ENCODE peak calls at places on chromosomes 13 and 19, in eight cellular contexts. One of them, this sample, is unnamed. For H3K27me3 and H3K4me1, the result is how much of the 10 kb centered on the place peaks cover.

GRCh38 chr13:87821512-87821911 is 150.3 kb downstream of the SLITRK5 start:
- DNase-seq in tibial nerve: no peak
- DNase-seq in lung: no peak
- DNase-seq in Peyer's patch: no peak
- DNase-seq in CD8-positive, alpha-beta T cell: no peak
- DNase-seq in endodermal cell: no peak
- DNase-seq in uterus: no peak
- DNase-seq in heart right ventricle: no peak
- DNase-seq in this sample: no peak

GRCh38 chr13:30364876-30365275 is 57.4 kb upstream of the UBE2L5 start:
- DNase-seq in uterus: no peak
- DNase-seq in endodermal cell: no peak
- DNase-seq in heart right ventricle: no peak
- DNase-seq in tibial nerve: no peak
- DNase-seq in CD8-positive, alpha-beta T cell: no peak
- DNase-seq in Peyer's patch: no peak
- DNase-seq in lung: no peak
- DNase-seq in this sample: no peak

GRCh38 chr19:1223018-1223855 is 14.6 kb downstream of the CBARP start:
- DNase-seq in heart right ventricle: no peak
- DNase-seq in uterus: no peak
- DNase-seq in CD8-positive, alpha-beta T cell: no peak
- DNase-seq in Peyer's patch: no peak
- DNase-seq in lung: no peak
- DNase-seq in endodermal cell: peak
- DNase-seq in tibial nerve: no peak
- DNase-seq in this sample: no peak

GRCh38 chr19:45769821-45770191 is 754 bp upstream of the SIX5 start:
- DNase-seq in Peyer's patch: no peak
- DNase-seq in lung: no peak
- DNase-seq in endodermal cell: no peak
- DNase-seq in uterus: peak
- DNase-seq in CD8-positive, alpha-beta T cell: no peak
- DNase-seq in heart right ventricle: peak
- DNase-seq in tibial nerve: peak
- DNase-seq in this sample: no peak

GRCh38 chr19:29812080-29812880 is 489 bp downstream of the CCNE1 start:
- DNase-seq in Peyer's patch: peak
- DNase-seq in uterus: no peak
- DNase-seq in endodermal cell: peak
- DNase-seq in tibial nerve: no peak
- DNase-seq in lung: no peak
- DNase-seq in heart right ventricle: peak
- DNase-seq in CD8-positive, alpha-beta T cell: no peak
- DNase-seq in this sample: peak

GRCh38 chr19:54667217-54667616 is 4.4 kb downstream of the LILRB4 start:
- DNase-seq in lung: no peak
- DNase-seq in endodermal cell: no peak
- DNase-seq in CD8-positive, alpha-beta T cell: no peak
- DNase-seq in uterus: no peak
- DNase-seq in tibial nerve: no peak
- DNase-seq in heart right ventricle: no peak
- DNase-seq in Peyer's patch: no peak
- DNase-seq in this sample: no peak

GRCh38 chr19:46426506-46427162 is 2.1 kb downstream of the PNMA8C start:
- DNase-seq in CD8-positive, alpha-beta T cell: no peak
- DNase-seq in Peyer's patch: no peak
- DNase-seq in endodermal cell: peak
- DNase-seq in uterus: peak
- DNase-seq in lung: peak
- DNase-seq in tibial nerve: peak
- DNase-seq in heart right ventricle: peak
- DNase-seq in this sample: peak

GRCh38 chr13:67238277-67238859 is 8.2 kb upstream of the PCDH9 start:
- DNase-seq in uterus: no peak
- DNase-seq in tibial nerve: no peak
- DNase-seq in heart right ventricle: no peak
- DNase-seq in Peyer's patch: no peak
- DNase-seq in lung: no peak
- DNase-seq in CD8-positive, alpha-beta T cell: no peak
- DNase-seq in endodermal cell: no peak
- DNase-seq in this sample: no peak

GRCh38 chr13:76331948-76332712 is 554.1 kb downstream of the KCTD12 start:
- DNase-seq in heart right ventricle: no peak
- DNase-seq in uterus: no peak
- DNase-seq in tibial nerve: no peak
- DNase-seq in endodermal cell: no peak
- DNase-seq in lung: no peak
- DNase-seq in CD8-positive, alpha-beta T cell: no peak
- DNase-seq in Peyer's patch: no peak
- DNase-seq in this sample: no peak

GRCh38 chr19:38120471-38121030 is 103.5 kb downstream of the DPF1 start:
- DNase-seq in tibial nerve: no peak
- DNase-seq in CD8-positive, alpha-beta T cell: no peak
- DNase-seq in uterus: no peak
- DNase-seq in heart right ventricle: no peak
- DNase-seq in lung: no peak
- DNase-seq in endodermal cell: no peak
- DNase-seq in Peyer's patch: no peak
- DNase-seq in this sample: no peak

GRCh38 chr13:110813646-110814624 is 100.4 kb downstream of the ING1 start:
- DNase-seq in lung: no peak
- DNase-seq in heart right ventricle: no peak
- DNase-seq in uterus: no peak
- DNase-seq in CD8-positive, alpha-beta T cell: no peak
- DNase-seq in Peyer's patch: no peak
- DNase-seq in tibial nerve: no peak
- DNase-seq in endodermal cell: no peak
- DNase-seq in this sample: no peak

GRCh38 chr13:23876265-23876664 is 12.9 kb downstream of the MIPEP start:
- DNase-seq in Peyer's patch: no peak
- DNase-seq in tibial nerve: no peak
- DNase-seq in uterus: no peak
- DNase-seq in lung: no peak
- DNase-seq in heart right ventricle: no peak
- DNase-seq in CD8-positive, alpha-beta T cell: no peak
- DNase-seq in endodermal cell: no peak
- DNase-seq in this sample: no peak

GRCh38 chr19:14198384-14199376 is 7.3 kb downstream of the ADGRL1 start:
- DNase-seq in lung: no peak
- DNase-seq in heart right ventricle: no peak
- DNase-seq in tibial nerve: no peak
- DNase-seq in CD8-positive, alpha-beta T cell: no peak
- DNase-seq in Peyer's patch: no peak
- DNase-seq in uterus: no peak
- DNase-seq in endodermal cell: peak
- DNase-seq in this sample: no peak

GRCh38 chr19:17560205-17560595 is 4.8 kb downstream of the COLGALT1 start:
- DNase-seq in uterus: peak
- DNase-seq in endodermal cell: no peak
- DNase-seq in heart right ventricle: no peak
- DNase-seq in CD8-positive, alpha-beta T cell: no peak
- DNase-seq in Peyer's patch: no peak
- DNase-seq in lung: peak
- DNase-seq in tibial nerve: no peak
- DNase-seq in this sample: no peak

GRCh38 chr13:59425211-59425721 is 738.5 kb downstream of the DIAPH3 start:
- DNase-seq in heart right ventricle: no peak
- DNase-seq in tibial nerve: no peak
- DNase-seq in CD8-positive, alpha-beta T cell: no peak
- DNase-seq in lung: no peak
- DNase-seq in uterus: no peak
- DNase-seq in Peyer's patch: no peak
- DNase-seq in endodermal cell: no peak
- DNase-seq in this sample: no peak

GRCh38 chr13:112679932-112680677 is 9.7 kb upstream of the ATP11A start:
- DNase-seq in uterus: no peak
- DNase-seq in CD8-positive, alpha-beta T cell: no peak
- DNase-seq in Peyer's patch: no peak
- DNase-seq in heart right ventricle: no peak
- DNase-seq in tibial nerve: no peak
- DNase-seq in lung: no peak
- DNase-seq in endodermal cell: peak
- DNase-seq in this sample: no peak

GRCh38 chr19:38869160-38869835 is 8.8 kb downstream of the RINL start:
- DNase-seq in Peyer's patch: no peak
- DNase-seq in endodermal cell: no peak
- DNase-seq in lung: no peak
- DNase-seq in heart right ventricle: peak
- DNase-seq in CD8-positive, alpha-beta T cell: no peak
- DNase-seq in uterus: no peak
- DNase-seq in tibial nerve: no peak
- DNase-seq in this sample: no peak

GRCh38 chr19:10887616-10888367 is 16.4 kb downstream of the CARM1 start:
- DNase-seq in CD8-positive, alpha-beta T cell: no peak
- DNase-seq in heart right ventricle: no peak
- DNase-seq in Peyer's patch: no peak
- DNase-seq in endodermal cell: peak
- DNase-seq in uterus: no peak
- DNase-seq in lung: no peak
- DNase-seq in tibial nerve: no peak
- DNase-seq in this sample: no peak

GRCh38 chr13:111389621-111390521 is 69.4 kb downstream of the TEX29 start:
- DNase-seq in uterus: no peak
- DNase-seq in endodermal cell: peak
- DNase-seq in CD8-positive, alpha-beta T cell: no peak
- DNase-seq in heart right ventricle: no peak
- DNase-seq in tibial nerve: no peak
- DNase-seq in lung: no peak
- DNase-seq in Peyer's patch: no peak
- DNase-seq in this sample: no peak

GRCh38 chr13:98420560-98421175 is 156.2 kb downstream of the STK24 start:
- DNase-seq in heart right ventricle: no peak
- DNase-seq in tibial nerve: no peak
- DNase-seq in lung: no peak
- DNase-seq in CD8-positive, alpha-beta T cell: no peak
- DNase-seq in endodermal cell: no peak
- DNase-seq in uterus: no peak
- DNase-seq in Peyer's patch: no peak
- DNase-seq in this sample: no peak

GRCh38 chr13:98419786-98420559 is 156.9 kb downstream of the STK24 start:
- DNase-seq in Peyer's patch: no peak
- DNase-seq in lung: peak
- DNase-seq in uterus: no peak
- DNase-seq in CD8-positive, alpha-beta T cell: no peak
- DNase-seq in heart right ventricle: no peak
- DNase-seq in endodermal cell: no peak
- DNase-seq in tibial nerve: no peak
- DNase-seq in this sample: no peak

GRCh38 chr13:98422046-98422445 is 154.9 kb downstream of the STK24 start:
- DNase-seq in uterus: no peak
- DNase-seq in lung: no peak
- DNase-seq in endodermal cell: no peak
- DNase-seq in Peyer's patch: no peak
- DNase-seq in CD8-positive, alpha-beta T cell: no peak
- DNase-seq in tibial nerve: no peak
- DNase-seq in heart right ventricle: no peak
- DNase-seq in this sample: no peak

GRCh38 chr13:98427331-98427995 is 149.4 kb downstream of the STK24 start:
- DNase-seq in uterus: no peak
- DNase-seq in endodermal cell: no peak
- DNase-seq in tibial nerve: no peak
- DNase-seq in heart right ventricle: no peak
- DNase-seq in lung: no peak
- DNase-seq in CD8-positive, alpha-beta T cell: no peak
- DNase-seq in Peyer's patch: no peak
- DNase-seq in this sample: no peak

GRCh38 chr13:98423417-98423816 is 153.5 kb downstream of the STK24 start:
- DNase-seq in Peyer's patch: no peak
- DNase-seq in lung: no peak
- DNase-seq in tibial nerve: no peak
- DNase-seq in uterus: no peak
- DNase-seq in heart right ventricle: no peak
- DNase-seq in endodermal cell: no peak
- DNase-seq in CD8-positive, alpha-beta T cell: no peak
- DNase-seq in this sample: no peak
- H3K27me3 ChIP-seq in Peyer's patch: under half
- H3K27me3 ChIP-seq in lung: under half
- H3K27me3 ChIP-seq in tibial nerve: under half
- H3K27me3 ChIP-seq in uterus: under half
- H3K27me3 ChIP-seq in heart right ventricle: under half
- H3K27me3 ChIP-seq in endodermal cell: under half
- H3K27me3 ChIP-seq in CD8-positive, alpha-beta T cell: under half
- H3K27me3 ChIP-seq in this sample: under half

GRCh38 chr13:40377783-40378182 is 288.7 kb downstream of the FOXO1 start:
- DNase-seq in Peyer's patch: no peak
- DNase-seq in CD8-positive, alpha-beta T cell: no peak
- DNase-seq in lung: no peak
- DNase-seq in uterus: no peak
- DNase-seq in tibial nerve: no peak
- DNase-seq in heart right ventricle: no peak
- DNase-seq in endodermal cell: no peak
- DNase-seq in this sample: no peak

GRCh38 chr13:40379794-40380608 is 286.4 kb downstream of the FOXO1 start:
- DNase-seq in uterus: no peak
- DNase-seq in CD8-positive, alpha-beta T cell: no peak
- DNase-seq in lung: no peak
- DNase-seq in Peyer's patch: no peak
- DNase-seq in tibial nerve: no peak
- DNase-seq in heart right ventricle: no peak
- DNase-seq in endodermal cell: peak
- DNase-seq in this sample: no peak

GRCh38 chr13:40376867-40377266 is 289.6 kb downstream of the FOXO1 start:
- DNase-seq in uterus: no peak
- DNase-seq in lung: no peak
- DNase-seq in Peyer's patch: no peak
- DNase-seq in endodermal cell: no peak
- DNase-seq in CD8-positive, alpha-beta T cell: no peak
- DNase-seq in tibial nerve: no peak
- DNase-seq in heart right ventricle: no peak
- DNase-seq in this sample: no peak

GRCh38 chr13:40376296-40376849 is 290.1 kb downstream of the FOXO1 start:
- DNase-seq in heart right ventricle: no peak
- DNase-seq in tibial nerve: no peak
- DNase-seq in lung: no peak
- DNase-seq in endodermal cell: no peak
- DNase-seq in Peyer's patch: no peak
- DNase-seq in CD8-positive, alpha-beta T cell: no peak
- DNase-seq in uterus: no peak
- DNase-seq in this sample: no peak

GRCh38 chr13:40379186-40379585 is 287.3 kb downstream of the FOXO1 start:
- DNase-seq in tibial nerve: no peak
- DNase-seq in CD8-positive, alpha-beta T cell: no peak
- DNase-seq in Peyer's patch: no peak
- DNase-seq in endodermal cell: no peak
- DNase-seq in lung: no peak
- DNase-seq in heart right ventricle: no peak
- DNase-seq in uterus: no peak
- DNase-seq in this sample: no peak
- H3K27ac ChIP-seq in tibial nerve: peak
- H3K27ac ChIP-seq in CD8-positive, alpha-beta T cell: no peak
- H3K27ac ChIP-seq in Peyer's patch: no peak
- H3K27ac ChIP-seq in endodermal cell: no peak
- H3K27ac ChIP-seq in lung: no peak
- H3K27ac ChIP-seq in heart right ventricle: no peak
- H3K27ac ChIP-seq in uterus: no peak
- H3K27ac ChIP-seq in this sample: no peak

GRCh38 chr13:99959538-99960230 is 11.9 kb downstream of the ZIC5 start:
- DNase-seq in endodermal cell: peak
- DNase-seq in tibial nerve: no peak
- DNase-seq in heart right ventricle: no peak
- DNase-seq in CD8-positive, alpha-beta T cell: no peak
- DNase-seq in Peyer's patch: no peak
- DNase-seq in lung: no peak
- DNase-seq in uterus: no peak
- DNase-seq in this sample: no peak
- H3K4me1 ChIP-seq in endodermal cell: under half
- H3K4me1 ChIP-seq in tibial nerve: under half
- H3K4me1 ChIP-seq in heart right ventricle: under half
- H3K4me1 ChIP-seq in CD8-positive, alpha-beta T cell: under half
- H3K4me1 ChIP-seq in Peyer's patch: under half
- H3K4me1 ChIP-seq in lung: under half
- H3K4me1 ChIP-seq in uterus: under half
- H3K4me1 ChIP-seq in this sample: under half

GRCh38 chr19:35491838-35492360 is 1.6 kb upstream of the KRTDAP start:
- DNase-seq in endodermal cell: no peak
- DNase-seq in Peyer's patch: no peak
- DNase-seq in heart right ventricle: no peak
- DNase-seq in CD8-positive, alpha-beta T cell: no peak
- DNase-seq in uterus: no peak
- DNase-seq in lung: no peak
- DNase-seq in tibial nerve: no peak
- DNase-seq in this sample: no peak
- H3K27me3 ChIP-seq in endodermal cell: under half
- H3K27me3 ChIP-seq in Peyer's patch: under half
- H3K27me3 ChIP-seq in heart right ventricle: under half
- H3K27me3 ChIP-seq in CD8-positive, alpha-beta T cell: under half
- H3K27me3 ChIP-seq in uterus: under half
- H3K27me3 ChIP-seq in lung: under half
- H3K27me3 ChIP-seq in tibial nerve: under half
- H3K27me3 ChIP-seq in this sample: under half